ENCODE peak calls at places on chromosomes 13 and 19, in eight cellular contexts. L is mesendoderm; E is ovary; Q is pancreas; V is ascending aorta; F is IMR-90; U is left ventricle myocardium inferior; X is effector memory CD4-positive, alpha-beta T cell. M is an unnamed sample.

GRCh38 chr13:30306762-30307193 is 573 bp downstream of the KATNAL1 start:
- DNase-seq in L (peak; percentile 98), Q (peak; percentile 93), X (peak; percentile 75), E (peak; percentile 95), V (peak; percentile 94), F (peak; percentile 91), U (peak; percentile 93), M (peak; percentile 91)

GRCh38 chr13:23794267-23795161 is 94.7 kb downstream of the MIPEP start:
- DNase-seq in E (no peak), L (no peak), F (peak; percentile 85), Q (no peak), U (no peak), X (no peak), V (no peak), M (no peak)

GRCh38 chr13:52447354-52447753 is 3.1 kb downstream of the VPS36 start:
- DNase-seq in F (peak; percentile 7), V (no peak), E (no peak), L (no peak), Q (no peak), X (no peak), U (no peak), M (no peak)

GRCh38 chr13:37139356-37139755 is 33.9 kb upstream of the CSNK1A1L start:
- DNase-seq in X (no peak), F (no peak), V (no peak), L (no peak), U (no peak), Q (no peak), E (no peak), M (no peak)

GRCh38 chr19:49950956-49951526 is 9.9 kb downstream of the SIGLEC11 start:
- DNase-seq in V (no peak), F (no peak), X (no peak), U (no peak), Q (no peak), L (no peak), E (no peak), M (no peak)

GRCh38 chr19:42185281-42185680 is 32.2 kb downstream of the DEDD2 start:
- DNase-seq in V (no peak), F (peak; percentile 28), U (no peak), X (no peak), E (no peak), L (no peak), Q (no peak), M (no peak)

GRCh38 chr13:80408270-80408669 is 67.3 kb upstream of the SPRY2 start:
- DNase-seq in F (no peak), E (no peak), U (no peak), Q (peak; percentile 9), X (no peak), V (no peak), L (peak; percentile 30), M (no peak)

GRCh38 chr19:49588370-49589122 is 2.4 kb upstream of the PRR12 start:
- DNase-seq in Q (peak; percentile 29), F (no peak), U (no peak), X (no peak), V (no peak), L (no peak), E (no peak), M (no peak)

GRCh38 chr13:39317284-39317683 is 279.0 kb downstream of the NHLRC3 start:
- DNase-seq in U (peak; percentile 37), F (peak; percentile 62), V (peak; percentile 72), X (no peak), L (no peak), Q (no peak), E (peak; percentile 44), M (no peak)

GRCh38 chr13:47277774-47278173 is 380.9 kb upstream of the HTR2A start:
- DNase-seq in U (no peak), F (peak; percentile 44), Q (no peak), X (no peak), E (no peak), L (no peak), V (no peak), M (no peak)

GRCh38 chr13:76882431-76882830 is 3.8 kb downstream of the KCTD12 start:
- DNase-seq in Q (no peak), F (no peak), L (no peak), X (no peak), V (no peak), E (no peak), U (no peak), M (no peak)

GRCh38 chr19:14542721-14543328 is 13.4 kb downstream of the TECR start:
- DNase-seq in U (no peak), F (no peak), E (no peak), Q (no peak), L (peak; percentile 40), X (no peak), V (no peak), M (no peak)

GRCh38 chr13:40206241-40207109 is 460.0 kb downstream of the FOXO1 start:
- DNase-seq in Q (peak; percentile 68), L (no peak), U (no peak), F (peak; percentile 7), V (no peak), X (no peak), E (no peak), M (no peak)

GRCh38 chr13:112449545-112449930 is 73.4 kb downstream of the SPACA7 start:
- DNase-seq in U (no peak), Q (no peak), L (no peak), F (no peak), V (no peak), E (no peak), X (no peak), M (peak; percentile 38)

GRCh38 chr13:100244431-100244830 is 155.5 kb downstream of the PCCA start:
- DNase-seq in E (no peak), Q (no peak), X (no peak), V (no peak), U (no peak), F (no peak), L (no peak), M (no peak)

GRCh38 chr13:108402850-108403249 is 133.3 kb downstream of the TNFSF13B start:
- DNase-seq in U (no peak), Q (no peak), E (no peak), L (no peak), V (no peak), X (no peak), F (no peak), M (no peak)

GRCh38 chr13:44435142-44435982 is 61.7 kb downstream of the SERP2 start:
- DNase-seq in Q (peak; percentile 98), F (peak; percentile 98), V (peak; percentile 99), X (peak; percentile 80), E (peak; percentile 96), U (peak; percentile 93), L (peak; percentile 100), M (peak; percentile 98)

DNA sequence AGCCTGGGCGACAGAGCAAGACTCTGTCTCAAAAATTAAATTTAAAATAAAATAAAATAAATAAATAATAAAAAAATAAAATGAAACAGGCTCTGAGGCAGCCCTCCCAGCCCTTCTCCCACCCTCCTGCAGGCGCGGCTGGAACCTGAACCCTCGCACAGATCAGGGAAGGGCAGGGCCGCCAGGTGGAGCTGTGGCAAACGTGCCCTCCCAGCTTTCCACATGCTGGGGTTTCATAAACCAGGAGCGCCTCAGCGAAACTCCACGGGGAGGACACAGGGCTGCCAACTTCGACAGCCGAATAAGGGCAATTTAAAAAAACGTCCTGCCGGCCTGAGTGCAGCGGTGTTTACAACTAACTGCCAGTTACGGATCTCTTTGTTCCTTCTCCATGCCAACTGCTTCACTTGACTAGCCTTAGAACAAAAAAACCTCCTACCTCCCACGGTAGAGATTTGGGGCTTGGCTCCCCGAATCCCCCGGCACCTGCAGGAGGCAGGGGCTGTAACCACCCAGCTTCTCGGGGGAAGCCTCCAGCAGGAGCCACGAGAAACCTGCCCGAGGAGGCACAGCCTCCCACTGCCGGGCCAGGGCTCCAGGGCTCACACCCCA is 15.9 kb downstream of the ZNF787 start:
- DNase-seq in L (peak; percentile 86), U (peak; percentile 63), Q (peak; percentile 81), E (peak; percentile 73), F (peak; percentile 33), X (peak; percentile 13), V (peak; percentile 86), M (peak; percentile 81)
- H3K4me3 ChIP-seq in L (no peak overlapping the region), U (peak overlapping the region; percentile 31), Q (no peak overlapping the region), E (no peak overlapping the region), F (no peak overlapping the region), X (no peak overlapping the region), V (peak overlapping the region; percentile 39), M (no peak overlapping the region)

DNA sequence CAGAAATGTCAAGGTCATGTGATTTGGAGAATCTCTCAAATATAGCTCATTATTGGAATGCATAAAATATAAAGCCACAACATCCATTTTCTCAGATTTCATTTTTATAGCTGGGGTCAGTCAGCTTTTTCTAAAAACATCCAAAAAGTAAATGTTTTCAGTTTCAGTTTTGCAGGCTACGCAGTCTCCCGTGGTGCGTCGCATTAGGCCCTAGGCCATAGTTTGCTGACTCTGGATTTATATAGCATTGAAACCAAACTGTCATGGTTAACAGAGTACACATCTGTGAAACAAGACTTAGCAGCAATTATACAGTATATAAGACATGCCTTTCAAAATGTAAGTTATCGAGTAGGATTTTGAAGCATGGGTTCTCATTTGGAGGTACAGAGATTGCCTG is 140.0 kb downstream of the IRS2 start:
- DNase-seq in F (no peak), U (no peak), E (no peak), L (no peak), Q (no peak), V (no peak), X (no peak), M (no peak)
- H3K27ac ChIP-seq in F (no peak overlapping the region), U (no peak overlapping the region), E (no peak overlapping the region), L (no peak overlapping the region), Q (no peak overlapping the region), V (no peak overlapping the region), X (no peak overlapping the region), M (no peak overlapping the region)

DNA sequence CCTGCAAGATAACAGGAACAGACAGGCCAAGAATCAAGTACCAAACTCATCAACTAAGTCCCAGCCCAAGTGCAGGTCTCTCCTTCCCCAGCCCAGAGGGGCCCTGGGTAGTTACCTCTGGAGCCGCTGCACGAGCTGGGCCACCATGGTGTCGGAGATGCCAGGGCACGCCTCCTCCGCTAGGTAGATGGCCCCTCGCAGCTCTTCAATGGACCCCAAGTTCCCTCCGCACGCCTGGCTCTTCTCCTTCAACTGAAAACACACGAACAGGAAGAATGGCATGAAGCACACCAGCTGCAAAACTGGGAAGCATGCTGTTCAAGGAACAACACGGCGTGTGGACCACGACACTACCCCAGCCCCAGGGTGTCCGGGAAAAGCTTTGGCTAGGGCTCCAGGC is 119.9 kb downstream of the STK24 start:
- DNase-seq in F (no peak), V (no peak), Q (no peak), U (peak; percentile 12), E (no peak), L (no peak), X (no peak), M (no peak)
- H3K4me1 ChIP-seq in F (peaks cover 6% of the 10 kb centered on the region), V (no peaks in the 10 kb centered on the region), Q (no peaks in the 10 kb centered on the region), U (peaks cover 53% of the 10 kb centered on the region), E (peaks cover 8% of the 10 kb centered on the region), L (no peaks in the 10 kb centered on the region), X (no peaks in the 10 kb centered on the region), M (no peaks in the 10 kb centered on the region)

DNA sequence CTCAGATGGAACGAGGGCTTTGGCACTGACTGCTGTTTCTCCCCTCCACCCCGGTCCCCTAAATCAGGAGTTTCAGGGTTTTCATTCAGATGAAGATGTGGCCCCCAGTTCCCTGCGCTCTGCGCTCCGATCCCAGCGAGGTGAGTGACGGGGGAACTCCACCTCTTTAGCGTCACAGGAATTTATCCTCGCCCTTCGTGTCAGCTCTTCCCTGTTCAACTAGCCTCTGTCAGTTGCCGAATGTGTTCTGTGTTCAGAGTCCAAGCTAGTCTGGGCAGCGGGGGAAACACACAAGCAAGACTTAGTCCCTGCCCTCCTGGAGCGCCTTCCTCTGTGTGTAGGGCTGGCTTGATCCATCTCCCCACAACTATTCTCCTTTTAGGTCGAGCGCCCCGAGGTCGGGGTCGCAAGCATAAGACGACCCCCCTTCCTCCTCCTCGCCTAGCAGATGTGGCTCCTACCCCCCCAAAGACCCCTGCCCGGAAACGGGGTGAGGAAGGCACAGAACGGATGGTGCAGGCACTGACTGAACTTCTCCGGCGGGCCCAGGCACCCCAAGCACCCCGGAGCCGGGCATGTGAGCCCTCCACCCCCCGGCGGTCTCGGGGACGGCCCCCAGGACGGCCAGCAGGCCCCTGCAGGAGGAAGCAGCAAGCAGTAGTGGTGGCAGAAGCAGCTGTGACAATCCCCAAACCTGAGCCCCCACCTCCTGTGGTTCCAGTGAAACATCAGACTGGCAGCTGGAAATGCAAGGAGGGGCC is 1.8 kb downstream of the KMT2B start:
- DNase-seq in Q (no peak), U (no peak), E (no peak), L (no peak), V (peak; percentile 64), F (no peak), X (no peak), M (no peak)
- H3K4me3 ChIP-seq in Q (no peak overlapping the region), U (peak overlapping the region; percentile 96), E (no peak overlapping the region), L (no peak overlapping the region), V (peak overlapping the region; percentile 95), F (no peak overlapping the region), X (peak overlapping the region; percentile 61), M (no peak overlapping the region)